ENCODE peak calls at places on chromosomes 6 and 20, in five cellular contexts. U is fibroblast of mammary gland, C is astrocyte of the spinal cord, Y is A549, V is BJ. L is an unnamed sample.
A peak's percentile ranks its signal among the peaks of the same experiment; 100 is the strongest.

GRCh38 chr6:138795809-138796469 is at the start of gene ECT2L:
- DNase-seq in U (peak; percentile 62), C (peak; percentile 64), Y (no peak), V (no peak), L (peak; percentile 89)

GRCh38 chr6:147463651-147464050 is 44.8 kb upstream of the SAMD5 start:
- DNase-seq in U (no peak), C (no peak), Y (no peak), V (no peak), L (no peak)

GRCh38 chr20:53884859-53885654 is 185.3 kb downstream of the BCAS1 start:
- DNase-seq in U (no peak), C (no peak), Y (no peak), V (no peak), L (no peak)

GRCh38 chr6:21836772-21837460 is 243.4 kb downstream of the SOX4 start:
- DNase-seq in U (no peak), C (no peak), Y (no peak), V (no peak), L (no peak)

GRCh38 chr6:74925683-74926082 is 280.2 kb downstream of the COL12A1 start:
- DNase-seq in U (no peak), C (no peak), Y (no peak), V (no peak), L (no peak)

GRCh38 chr20:47208534-47209174 is 147.8 kb downstream of the ZMYND8 start:
- DNase-seq in U (no peak), C (no peak), Y (no peak), V (no peak), L (no peak)

GRCh38 chr20:10848810-10849370 is 175.1 kb upstream of the JAG1 start:
- DNase-seq in U (peak; percentile 94), C (peak; percentile 93), Y (peak; percentile 92), V (peak; percentile 58), L (no peak)

GRCh38 chr20:62980970-62981369 is 25.8 kb downstream of the BHLHE23 start:
- DNase-seq in U (peak; percentile 8), C (no peak), Y (peak; percentile 37), V (no peak), L (no peak)

GRCh38 chr6:116314218-116314617 is 34.5 kb upstream of the TSPYL1 start:
- DNase-seq in U (no peak), C (no peak), Y (no peak), V (no peak), L (no peak)

GRCh38 chr6:107600936-107601335 is 111.0 kb downstream of the SOBP start:
- DNase-seq in U (peak; percentile 12), C (peak; percentile 62), Y (peak; percentile 51), V (no peak), L (peak; percentile 52)

GRCh38 chr20:34472246-34472925 is 43.8 kb upstream of the DYNLRB1 start:
- DNase-seq in U (peak; percentile 74), C (peak; percentile 59), Y (no peak), V (peak; percentile 46), L (no peak)

GRCh38 chr6:55443238-55444134 is 116.2 kb downstream of the GFRAL start:
- DNase-seq in U (peak; percentile 39), C (no peak), Y (no peak), V (no peak), L (no peak)

GRCh38 chr6:116624036-116624805 is 7.9 kb downstream of the RSPH4A start:
- DNase-seq in U (no peak), C (no peak), Y (no peak), V (no peak), L (no peak)

GRCh38 chr20:48728042-48728837 is 99.6 kb downstream of the PREX1 start:
- DNase-seq in U (no peak), C (no peak), Y (no peak), V (no peak), L (no peak)

GRCh38 chr6:126312013-126312665 is 27.8 kb upstream of the CENPW start:
- DNase-seq in U (peak; percentile 20), C (no peak), Y (peak; percentile 15), V (no peak), L (no peak)

GRCh38 chr20:19817017-19817416 is 59.0 kb downstream of the RIN2 start:
- DNase-seq in U (peak; percentile 86), C (peak; percentile 94), Y (peak; percentile 88), V (peak; percentile 50), L (no peak)

GRCh38 chr6:33439956-33440648 is 14.3 kb upstream of the ZBTB9 start:
- DNase-seq in U (no peak), C (no peak), Y (no peak), V (no peak), L (no peak)

GRCh38 chr6:140388141-140388802 is 1013.8 kb upstream of the CITED2 start:
- DNase-seq in U (peak; percentile 54), C (no peak), Y (peak; percentile 14), V (no peak), L (no peak)

GRCh38 chr6:36616888-36617521 is 22.8 kb downstream of the SRSF3 start:
- DNase-seq in U (peak; percentile 46), C (peak; percentile 66), Y (peak; percentile 82), V (no peak), L (peak; percentile 84)

GRCh38 chr6:626236-626635 is 30.7 kb downstream of the HUS1B start:
- DNase-seq in U (no peak), C (peak; percentile 45), Y (no peak), V (no peak), L (no peak)

GRCh38 chr6:138682722-138683521 is 90.6 kb upstream of the CCDC28A start:
- DNase-seq in U (peak; percentile 59), C (peak; percentile 87), Y (no peak), V (no peak), L (no peak)

GRCh38 chr6:36829919-36830544 is 9.2 kb downstream of the CPNE5 start:
- DNase-seq in U (peak; percentile 52), C (peak; percentile 63), Y (no peak), V (no peak), L (no peak)

GRCh38 chr6:33323623-33323948 is 6.0 kb upstream of the ZBTB22 start:
- DNase-seq in U (no peak), C (no peak), Y (no peak), V (no peak), L (no peak)

GRCh38 chr20:38165966-38166706 is 1.1 kb upstream of the TGM2 start:
- DNase-seq in U (no peak), C (no peak), Y (no peak), V (no peak), L (no peak)

GRCh38 chr6:27237089-27237723 is 10.3 kb upstream of the PRSS16 start:
- DNase-seq in U (peak; percentile 73), C (peak; percentile 35), Y (peak; percentile 78), V (no peak), L (no peak)

GRCh38 chr20:53994088-53994487 is 76.3 kb downstream of the BCAS1 start:
- DNase-seq in U (no peak), C (no peak), Y (no peak), V (no peak), L (no peak)

GRCh38 chr6:24836116-24836515 is 37.4 kb upstream of the ARMH2 start:
- DNase-seq in U (peak; percentile 25), C (peak; percentile 49), Y (no peak), V (no peak), L (no peak)

GRCh38 chr20:14992961-14993360 is 655.5 kb upstream of the FLRT3 start:
- DNase-seq in U (peak; percentile 41), C (peak; percentile 1), Y (no peak), V (peak; percentile 44), L (no peak)

GRCh38 chr6:72976389-72976900 is 248.9 kb downstream of the KHDC1L start:
- DNase-seq in U (no peak), C (peak; percentile 34), Y (no peak), V (no peak), L (no peak)

GRCh38 chr20:23048283-23049200 is 930 bp downstream of the THBD start:
- DNase-seq in U (peak; percentile 44), C (no peak), Y (peak; percentile 83), V (no peak), L (peak; percentile 98)

GRCh38 chr20:23052904-23053303 is 3.4 kb upstream of the THBD start:
- DNase-seq in U (no peak), C (no peak), Y (no peak), V (no peak), L (no peak)

GRCh38 chr20:23049201-23049932 is at the start of gene THBD:
- DNase-seq in U (peak; percentile 66), C (peak; percentile 64), Y (peak; percentile 94), V (no peak), L (peak; percentile 96)

GRCh38 chr20:23049933-23050838 is 714 bp upstream of the THBD start:
- DNase-seq in U (no peak), C (peak; percentile 24), Y (peak; percentile 81), V (no peak), L (peak; percentile 94)

DNA sequence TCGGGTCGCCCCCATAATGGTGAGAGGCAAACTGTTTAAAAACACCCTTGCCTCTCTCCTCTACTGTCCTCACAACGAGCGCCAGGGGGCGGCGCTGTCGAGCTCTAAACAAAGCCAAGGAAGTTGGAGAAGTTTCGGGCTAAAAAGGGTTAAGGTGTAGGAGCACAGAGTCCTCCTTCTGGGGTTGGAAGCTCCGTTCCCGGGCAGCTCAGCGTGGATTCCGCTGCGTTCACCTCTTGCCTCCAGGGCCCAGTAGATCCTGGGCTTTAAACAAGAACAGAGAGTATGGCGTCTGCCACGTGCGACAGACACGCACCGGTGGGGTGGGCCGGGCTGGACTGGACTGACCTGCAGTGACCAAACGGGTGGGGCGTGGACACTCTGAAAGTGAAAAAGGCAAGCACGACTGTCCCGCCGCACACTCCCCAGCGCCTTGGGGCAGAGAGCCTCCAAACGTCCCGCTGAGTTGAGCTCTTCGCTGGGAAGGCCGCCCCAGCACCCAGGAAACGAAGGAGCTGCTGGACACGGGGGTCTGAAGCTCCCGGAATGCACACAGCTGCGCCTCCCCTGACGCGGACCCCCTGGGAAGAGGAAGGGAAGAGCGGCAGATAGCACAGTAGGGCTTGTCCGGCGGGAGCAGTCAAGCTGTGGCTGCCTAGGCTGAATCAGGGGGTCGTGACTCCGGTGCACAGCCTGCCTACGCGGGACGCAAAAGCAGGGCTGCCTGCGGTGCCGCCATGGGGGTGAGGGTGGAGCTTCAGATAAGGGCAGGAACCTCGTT is 1.6 kb upstream of the THBD start:
- DNase-seq in U (peak; percentile 87), C (peak; percentile 88), Y (peak; percentile 77), V (no peak), L (peak; percentile 93)
- H3K4me3 ChIP-seq in U (peak overlapping the region; percentile 47), C (peak overlapping the region; percentile 44), Y (peak overlapping the region; percentile 72), V (peak overlapping the region; percentile 22), L (peak overlapping the region; percentile 51)

GRCh38 chr6:71419954-71420692 is 131.5 kb downstream of the OGFRL1 start:
- DNase-seq in U (peak; percentile 30), C (peak; percentile 56), Y (no peak), V (no peak), L (peak; percentile 50)
- H3K4me3 ChIP-seq in U (peak overlapping the region; percentile 70), C (peak overlapping the region; percentile 80), Y (peak overlapping the region; percentile 91), V (peak overlapping the region; percentile 80), L (peak overlapping the region; percentile 57)

GRCh38 chr20:25864986-25865714 is 168.5 kb upstream of the ZNF337 start:
- DNase-seq in U (no peak), C (no peak), Y (no peak), V (no peak), L (no peak)
- H3K4me3 ChIP-seq in U (no peak overlapping the region), C (peak overlapping the region; percentile 6), Y (peak overlapping the region; percentile 30), V (peak overlapping the region; percentile 27), L (peak overlapping the region; percentile 24)

GRCh38 chr20:32316667-32317066 is 39.2 kb downstream of the KIF3B start:
- DNase-seq in U (peak; percentile 47), C (no peak), Y (peak; percentile 22), V (no peak), L (no peak)
- H3K4me3 ChIP-seq in U (no peak overlapping the region), C (no peak overlapping the region), Y (no peak overlapping the region), V (no peak overlapping the region), L (no peak overlapping the region)

L was measured in left lung.